ENCODE peak calls at places on chromosomes 2 and 18, in ten cellular contexts. V is aorta; P is CD8-positive, alpha-beta T cell; H is caudate nucleus; N is RWPE1; I is psoas muscle; C is effector memory CD4-positive, alpha-beta T cell; M is cardiac muscle cell; F is brain microvascular endothelial cell; A is tibial nerve. L is an unnamed sample.

GRCh38 chr18:3679254-3679653 is 229.3 kb downstream of the TGIF1 start:
- DNase-seq in V (no peak), P (no peak), H (no peak), N (peak), I (no peak), C (no peak), M (no peak), F (no peak), A (no peak), L (no peak)

GRCh38 chr2:53422979-53423378 is 344.6 kb upstream of the CHAC2 start:
- DNase-seq in V (no peak), P (no peak), H (peak), N (peak), I (no peak), C (no peak), M (peak), F (peak), A (no peak), L (peak)

GRCh38 chr2:21043744-21044532 is at the start of gene APOB:
- DNase-seq in V (peak), P (no peak), H (no peak), N (no peak), I (peak), C (no peak), M (peak), F (no peak), A (no peak), L (no peak)

GRCh38 chr2:201580486-201580885 is 62.8 kb downstream of the TMEM237 start:
- DNase-seq in V (no peak), P (no peak), H (no peak), N (no peak), I (no peak), C (no peak), M (no peak), F (peak), A (no peak), L (no peak)

GRCh38 chr2:204705243-204705971 is 160.1 kb downstream of the PARD3B start:
- DNase-seq in V (no peak), P (no peak), H (no peak), N (no peak), I (no peak), C (no peak), M (peak), F (peak), A (no peak), L (no peak)

GRCh38 chr2:109403841-109404201 is 209.9 kb downstream of the SEPTIN10 start:
- DNase-seq in V (no peak), P (no peak), H (no peak), N (no peak), I (no peak), C (no peak), M (no peak), F (no peak), A (no peak), L (no peak)

GRCh38 chr2:12705742-12706141 is 11.0 kb upstream of the TRIB2 start:
- DNase-seq in V (no peak), P (no peak), H (no peak), N (no peak), I (no peak), C (no peak), M (no peak), F (no peak), A (no peak), L (no peak)

GRCh38 chr2:73258186-73258912 is 24.2 kb downstream of the CCT7 start:
- DNase-seq in V (no peak), P (no peak), H (no peak), N (no peak), I (no peak), C (no peak), M (no peak), F (no peak), A (no peak), L (no peak)

GRCh38 chr2:55493220-55493619 is 26.3 kb upstream of the CFAP36 start:
- DNase-seq in V (no peak), P (no peak), H (no peak), N (peak), I (no peak), C (no peak), M (no peak), F (no peak), A (no peak), L (no peak)

GRCh38 chr2:44777542-44777941 is 164.0 kb upstream of the SIX3 start:
- DNase-seq in V (no peak), P (no peak), H (peak), N (no peak), I (no peak), C (no peak), M (no peak), F (no peak), A (no peak), L (no peak)

GRCh38 chr2:56208380-56208779 is 24.6 kb downstream of the CCDC85A start:
- DNase-seq in V (no peak), P (no peak), H (no peak), N (no peak), I (no peak), C (no peak), M (no peak), F (no peak), A (no peak), L (no peak)

GRCh38 chr2:46385786-46386577 is 88.8 kb downstream of the EPAS1 start:
- DNase-seq in V (peak), P (peak), H (no peak), N (peak), I (no peak), C (no peak), M (no peak), F (no peak), A (no peak), L (no peak)

GRCh38 chr2:224930990-224931389 is 111.3 kb downstream of the DOCK10 start:
- DNase-seq in V (no peak), P (no peak), H (no peak), N (no peak), I (no peak), C (no peak), M (no peak), F (no peak), A (no peak), L (no peak)

GRCh38 chr18:33584845-33585775 is 7.1 kb downstream of the ASXL3 start:
- DNase-seq in V (no peak), P (no peak), H (no peak), N (peak), I (no peak), C (no peak), M (no peak), F (no peak), A (no peak), L (peak)

GRCh38 chr2:42850016-42850805 is 57.8 kb upstream of the HAAO start:
- DNase-seq in V (no peak), P (no peak), H (no peak), N (no peak), I (peak), C (no peak), M (no peak), F (no peak), A (no peak), L (no peak)

GRCh38 chr2:24512404-24512803 is 21.4 kb downstream of the NCOA1 start:
- DNase-seq in V (no peak), P (no peak), H (no peak), N (no peak), I (no peak), C (no peak), M (no peak), F (no peak), A (no peak), L (no peak)
- H3K27ac ChIP-seq in V (no peak), P (no peak), H (no peak), N (no peak), I (no peak), C (no peak), M (no peak), F (no peak), A (no peak), L (no peak)

DNA sequence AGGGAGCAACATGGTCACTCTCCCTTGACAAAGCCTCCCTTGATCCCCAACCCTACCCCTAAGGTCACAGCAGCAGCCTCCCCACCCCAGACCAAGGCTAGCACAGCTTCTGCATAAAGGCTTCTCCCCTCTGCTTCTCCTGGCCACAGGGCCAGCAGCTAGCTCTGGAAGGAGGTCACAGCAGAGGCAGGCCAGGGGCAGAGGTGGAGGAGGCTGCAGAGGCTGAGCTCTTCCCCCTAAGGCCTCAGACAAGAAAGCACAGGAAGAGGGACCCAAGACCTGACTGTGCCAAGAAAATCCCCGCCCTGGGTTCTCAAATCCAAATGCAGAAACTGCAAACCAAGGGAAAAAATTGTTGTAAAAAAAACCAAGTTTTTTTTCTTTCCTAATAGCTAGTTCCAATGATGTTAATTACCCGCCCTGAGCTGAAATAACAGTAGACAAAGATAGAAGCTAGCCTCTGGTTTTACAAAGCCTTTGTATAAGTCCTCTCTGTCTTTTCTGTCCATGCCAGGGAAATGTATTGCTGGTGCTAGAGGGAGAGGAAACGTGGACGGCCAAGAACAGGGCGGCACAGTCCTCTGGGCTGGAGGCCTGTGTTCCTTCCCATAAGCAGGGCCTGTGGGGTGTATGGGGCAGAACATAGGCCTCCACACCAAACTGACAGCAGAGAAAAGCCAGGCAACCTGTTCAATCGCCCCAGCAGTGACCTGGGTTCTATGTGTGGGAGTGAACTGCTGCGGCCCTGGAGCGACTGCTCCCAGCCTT is 79.5 kb downstream of the POLR1A start:
- DNase-seq in V (peak), P (no peak), H (no peak), N (no peak), I (peak), C (no peak), M (peak), F (no peak), A (no peak), L (no peak)
- H3K27ac ChIP-seq in V (no peak), P (no peak), H (peak), N (peak), I (no peak), C (no peak), M (peak), F (no peak), A (peak), L (peak)

DNA sequence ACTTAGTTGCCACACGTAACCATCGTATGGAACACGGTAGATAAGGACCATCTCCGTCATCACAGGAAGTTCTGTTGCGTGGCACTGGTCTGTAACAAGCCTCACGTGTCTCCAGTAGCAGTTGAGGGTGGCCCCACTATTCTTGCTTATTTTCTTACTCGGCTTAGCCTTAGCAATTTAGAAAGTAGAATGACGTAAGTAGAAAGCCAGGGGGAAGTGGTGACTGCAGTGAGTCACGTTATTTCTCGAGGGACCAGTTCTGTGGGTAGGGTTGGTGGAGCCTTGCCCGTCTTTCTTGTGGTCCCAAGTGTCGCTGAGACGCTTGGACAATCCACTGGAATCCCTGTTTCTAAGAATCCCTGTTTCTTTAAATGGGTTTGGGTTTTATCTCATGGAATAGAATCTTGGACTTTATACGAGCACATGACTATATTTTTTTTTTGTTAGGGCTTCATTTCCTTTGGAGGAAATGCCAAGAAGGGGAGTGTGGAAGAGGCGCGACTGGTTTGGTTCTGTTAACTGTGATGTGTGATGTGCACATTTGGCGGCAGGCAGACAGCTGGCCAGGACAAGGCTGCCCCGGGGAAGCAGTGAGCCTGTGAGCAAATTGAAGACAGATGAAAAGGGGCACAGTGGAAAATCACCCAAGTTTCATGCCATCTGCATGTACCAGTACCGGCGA is 96.2 kb downstream of the CABLES1 start:
- DNase-seq in V (peak), P (peak), H (no peak), N (peak), I (peak), C (peak), M (no peak), F (peak), A (peak), L (no peak)
- H3K27ac ChIP-seq in V (peak), P (peak), H (peak), N (no peak), I (peak), C (peak), M (no peak), F (peak), A (peak), L (no peak)

DNA sequence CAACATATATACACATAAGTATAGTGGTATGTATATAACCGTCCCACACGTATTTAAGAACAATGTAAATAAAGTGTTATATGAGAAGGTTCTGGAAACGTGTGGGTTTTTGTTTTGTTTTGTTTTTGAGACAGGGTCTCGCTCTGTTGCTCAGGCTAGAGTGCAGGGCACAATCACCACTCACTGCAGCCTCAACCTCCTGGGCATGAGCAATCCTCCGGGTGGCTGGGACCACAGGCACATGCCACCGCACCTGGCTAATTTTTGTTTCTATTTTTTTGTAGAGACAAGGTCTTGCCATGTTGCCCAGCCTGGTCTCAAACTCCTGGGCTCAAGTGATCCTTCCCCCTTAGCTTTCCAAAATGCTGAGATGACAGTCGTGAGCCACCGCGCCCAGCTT is 6.2 kb downstream of the ADAM17 start:
- DNase-seq in V (no peak), P (no peak), H (no peak), N (no peak), I (no peak), C (no peak), M (no peak), F (no peak), A (no peak), L (no peak)
- H3K27ac ChIP-seq in V (no peak), P (no peak), H (no peak), N (no peak), I (no peak), C (no peak), M (no peak), F (no peak), A (no peak), L (no peak)

DNA sequence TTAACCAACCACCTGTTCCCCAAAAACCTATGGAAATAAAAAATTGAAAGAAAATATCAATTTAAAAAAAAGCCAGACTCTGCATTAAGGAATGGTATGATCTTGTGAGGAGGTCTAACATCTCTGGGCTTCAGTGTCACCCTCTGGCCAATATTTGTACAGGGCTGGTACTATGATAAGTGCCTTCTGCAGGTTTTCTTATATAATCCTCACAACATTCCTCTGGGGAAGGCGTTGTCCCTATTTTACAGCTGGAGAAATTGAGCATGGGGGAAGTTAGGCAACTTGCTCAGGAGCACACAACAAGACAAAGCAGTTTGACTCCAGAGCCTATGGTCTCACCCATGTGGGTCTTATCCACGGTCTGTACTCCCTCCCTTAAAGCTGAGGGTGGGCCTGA is 86.0 kb downstream of the ZBTB7C start:
- DNase-seq in V (no peak), P (no peak), H (no peak), N (no peak), I (no peak), C (no peak), M (no peak), F (no peak), A (no peak), L (no peak)
- H3K27ac ChIP-seq in V (no peak), P (no peak), H (no peak), N (no peak), I (no peak), C (no peak), M (no peak), F (no peak), A (no peak), L (no peak)

DNA sequence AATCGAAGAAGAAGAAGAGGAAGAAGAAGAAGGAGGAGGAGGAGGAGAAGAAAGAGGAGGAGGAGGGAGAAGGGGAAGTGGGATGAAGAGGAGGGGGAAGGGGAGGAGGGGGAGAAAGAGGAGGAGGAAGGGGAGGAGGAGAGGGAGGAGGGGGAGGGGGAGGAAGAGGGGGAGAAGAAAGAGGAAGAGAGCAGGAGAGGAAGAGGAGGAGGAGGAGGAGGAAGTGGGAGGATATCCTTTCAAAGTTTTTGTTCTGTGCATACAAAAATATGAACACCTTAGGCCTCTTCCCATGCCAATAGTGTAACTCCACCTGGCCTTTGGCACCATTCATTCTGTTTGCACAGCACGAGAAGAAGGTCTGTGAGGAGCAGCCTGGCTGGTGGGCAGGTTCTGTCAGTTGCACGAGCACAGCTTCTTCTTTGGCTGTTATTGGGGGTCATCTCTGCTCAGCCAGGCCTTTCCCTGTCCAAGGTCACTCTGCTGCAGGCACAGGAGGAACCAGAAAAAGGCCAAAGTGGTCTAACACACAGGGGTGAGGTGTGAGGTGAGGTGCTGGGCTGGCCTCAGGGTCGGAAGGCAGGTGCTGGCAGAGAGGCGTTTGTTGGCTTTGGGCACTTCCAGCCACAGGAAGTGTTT is 25.8 kb upstream of the PLB1 start:
- DNase-seq in V (no peak), P (no peak), H (no peak), N (no peak), I (no peak), C (no peak), M (no peak), F (no peak), A (no peak), L (no peak)
- H3K27ac ChIP-seq in V (no peak), P (no peak), H (no peak), N (no peak), I (no peak), C (no peak), M (no peak), F (no peak), A (no peak), L (no peak)

GRCh38 chr18:9109523-9109922 is 7.0 kb downstream of the NDUFV2 start:
- DNase-seq in V (no peak), P (no peak), H (no peak), N (no peak), I (no peak), C (no peak), M (no peak), F (no peak), A (no peak), L (no peak)
- H3K27ac ChIP-seq in V (peak), P (no peak), H (no peak), N (no peak), I (peak), C (peak), M (peak), F (no peak), A (no peak), L (no peak)

DNA sequence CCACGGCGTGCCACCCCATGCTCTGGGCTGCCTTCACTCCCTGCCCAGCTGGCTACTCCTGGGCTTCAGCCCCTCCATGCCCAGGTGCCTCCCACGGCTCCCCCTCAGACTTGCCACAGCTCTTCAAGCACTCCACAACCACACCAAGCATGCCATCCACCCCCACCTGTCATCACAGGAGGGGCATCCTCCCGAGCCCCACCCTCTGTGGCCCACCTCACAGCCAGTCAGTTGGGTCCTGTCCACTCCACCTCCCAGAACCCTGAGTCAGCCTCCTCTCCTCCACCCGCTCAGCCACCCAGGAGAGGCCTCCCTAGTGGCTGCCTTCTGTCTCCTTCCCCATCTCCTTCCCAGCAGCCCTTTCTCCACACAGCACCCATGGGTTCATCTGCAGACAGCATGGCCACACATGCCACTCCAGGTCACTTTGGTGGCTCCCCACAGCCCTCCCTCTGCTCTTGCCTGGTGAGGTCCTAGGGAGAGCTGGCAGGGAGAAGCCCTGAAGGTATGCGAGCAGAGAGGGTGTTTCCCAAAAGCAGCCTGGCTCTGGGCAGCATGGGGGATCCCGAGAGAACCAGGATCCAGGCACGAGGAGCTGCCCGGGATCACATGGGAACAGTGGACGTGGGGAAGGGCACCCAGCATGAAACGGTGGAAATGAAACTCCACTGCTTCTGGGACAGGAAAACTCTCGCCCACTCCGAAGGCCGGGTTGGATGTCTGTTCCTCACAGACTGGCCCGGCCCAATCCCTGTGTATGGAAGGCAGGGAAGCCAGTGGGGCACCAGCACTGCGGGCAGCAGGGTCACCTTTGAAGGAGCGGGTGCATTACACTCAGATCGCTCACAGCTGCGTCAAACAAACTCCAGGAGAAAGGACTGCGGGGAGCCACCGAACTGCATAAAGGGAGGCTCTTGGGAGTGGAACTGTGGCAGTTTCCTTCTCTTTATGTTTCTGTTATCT is 2.7 kb downstream of the LIMS2 start:
- DNase-seq in V (no peak), P (peak), H (no peak), N (no peak), I (peak), C (no peak), M (no peak), F (no peak), A (no peak), L (no peak)
- H3K27ac ChIP-seq in V (peak), P (no peak), H (no peak), N (no peak), I (peak), C (no peak), M (no peak), F (no peak), A (peak), L (no peak)

L was measured in substantia nigra.